ENCODE peak calls at places on chromosomes 11 and 22, in ten cellular contexts. X is NCI-H1417; N is heart left ventricle; F is activated naive CD4-positive, alpha-beta T cell; S is astrocyte of the hippocampus; P is AML-193; U is CD4-positive, CD25-positive, alpha-beta regulatory T cell; I is nephron progenitor cell; V is mesendoderm; E is NCI-H460. Z is an unnamed sample.

GRCh38 chr22:41620646-41621098 is at the start of gene DESI1:
- DNase-seq in F (no peak), S (no peak), U (no peak), I (no peak), X (no peak), N (no peak), V (peak), P (no peak), E (no peak), Z (no peak)

GRCh38 chr11:128506999-128507591 is 80.3 kb downstream of the ETS1 start:
- DNase-seq in U (peak), X (no peak), F (no peak), E (peak), N (peak), P (no peak), S (peak), I (peak), V (peak), Z (peak)

GRCh38 chr22:38570841-38571364 is 920 bp upstream of the DMC1 start:
- DNase-seq in U (peak), F (no peak), N (peak), P (peak), E (no peak), I (peak), S (no peak), X (peak), V (no peak), Z (peak)

GRCh38 chr11:69489746-69490365 is 8.4 kb downstream of the LINC01488 start:
- DNase-seq in I (no peak), V (no peak), X (no peak), F (no peak), P (no peak), S (no peak), E (no peak), U (no peak), N (no peak), Z (no peak)

GRCh38 chr11:111969344-111969743 is 32.2 kb downstream of the DIXDC1 start:
- DNase-seq in P (no peak), F (no peak), E (no peak), U (no peak), V (no peak), N (no peak), X (no peak), S (no peak), I (no peak), Z (no peak)

GRCh38 chr11:67645521-67646457 is 4.7 kb downstream of the ACY3 start:
- DNase-seq in I (no peak), N (no peak), S (no peak), F (no peak), E (no peak), P (no peak), X (no peak), U (no peak), V (peak), Z (no peak)

GRCh38 chr11:73226297-73227006 is 8.4 kb downstream of the P2RY2 start:
- DNase-seq in P (no peak), V (no peak), E (no peak), F (no peak), S (no peak), X (no peak), U (no peak), I (peak), N (no peak), Z (no peak)

GRCh38 chr11:118263694-118264567 is at the start of gene MPZL2:
- DNase-seq in E (no peak), U (no peak), P (no peak), I (peak), X (no peak), F (no peak), N (peak), V (peak), S (no peak), Z (peak)

GRCh38 chr11:126480015-126480409 is 124.5 kb downstream of the ST3GAL4 start:
- DNase-seq in X (no peak), S (no peak), P (no peak), E (no peak), I (no peak), U (no peak), N (no peak), V (no peak), F (no peak), Z (no peak)

GRCh38 chr11:72436667-72437066 is 2.3 kb upstream of the CLPB start:
- DNase-seq in F (no peak), V (no peak), E (no peak), U (no peak), N (no peak), X (no peak), S (no peak), P (peak), I (no peak), Z (no peak)

GRCh38 chr22:20095521-20095920 is 15.5 kb downstream of the DGCR8 start:
- DNase-seq in U (no peak), E (no peak), I (no peak), N (no peak), X (no peak), P (no peak), S (no peak), V (no peak), F (no peak), Z (no peak)

GRCh38 chr11:45212566-45213315 is 66.3 kb downstream of the PRDM11 start:
- DNase-seq in P (no peak), X (no peak), U (no peak), N (no peak), I (peak), S (no peak), E (no peak), V (peak), F (no peak), Z (no peak)

GRCh38 chr11:97364047-97364446 is 974.2 kb downstream of the JRKL start:
- DNase-seq in I (no peak), N (no peak), E (no peak), X (no peak), V (no peak), P (no peak), S (peak), F (no peak), U (no peak), Z (no peak)

GRCh38 chr11:1931791-1932480 is 12.4 kb downstream of the TNNT3 start:
- DNase-seq in P (no peak), N (no peak), E (no peak), U (no peak), S (no peak), X (no peak), V (no peak), F (no peak), I (no peak), Z (no peak)

GRCh38 chr22:40006641-40007040 is 11.9 kb downstream of the FAM83F start:
- DNase-seq in V (no peak), S (no peak), F (no peak), E (no peak), X (no peak), I (no peak), P (no peak), N (no peak), U (no peak), Z (peak)

GRCh38 chr22:46914916-46915894 is 152.8 kb downstream of the TBC1D22A start:
- DNase-seq in U (no peak), S (no peak), E (no peak), F (no peak), N (no peak), I (no peak), X (peak), V (no peak), P (no peak), Z (no peak)

GRCh38 chr11:115126515-115127208 is 377.6 kb downstream of the CADM1 start:
- DNase-seq in E (no peak), N (no peak), S (no peak), F (no peak), P (no peak), V (no peak), I (no peak), X (no peak), U (no peak), Z (no peak)

GRCh38 chr22:27474112-27474571 is 327.4 kb downstream of the MN1 start:
- DNase-seq in V (no peak), U (no peak), S (peak), X (no peak), P (no peak), E (no peak), I (no peak), F (no peak), N (no peak), Z (no peak)

GRCh38 chr11:84780689-84781293 is 846.4 kb downstream of the DLG2 start:
- DNase-seq in X (peak), U (no peak), I (no peak), F (no peak), S (peak), P (peak), E (peak), V (peak), N (no peak), Z (no peak)

GRCh38 chr11:1200611-1201191 is 22.2 kb upstream of the MUC5B start:
- DNase-seq in E (no peak), I (no peak), X (no peak), F (no peak), P (no peak), V (no peak), N (no peak), U (no peak), S (no peak), Z (no peak)

GRCh38 chr22:23105919-23106853 is 35.6 kb downstream of the RSPH14 start:
- DNase-seq in X (no peak), V (no peak), P (no peak), S (no peak), E (no peak), N (no peak), I (no peak), F (no peak), U (no peak), Z (peak)

GRCh38 chr22:45948081-45948648 is 28.8 kb downstream of the WNT7B start:
- DNase-seq in E (no peak), F (no peak), P (no peak), X (no peak), I (no peak), U (no peak), N (no peak), V (no peak), S (no peak), Z (no peak)

GRCh38 chr11:47583844-47584243 is 2.6 kb upstream of the FAM180B start:
- DNase-seq in U (no peak), S (no peak), N (no peak), X (no peak), F (no peak), E (no peak), P (no peak), I (no peak), V (no peak), Z (no peak)

GRCh38 chr11:113649311-113649710 is 56.8 kb downstream of the TMPRSS5 start:
- DNase-seq in E (no peak), U (no peak), S (no peak), V (no peak), F (no peak), N (no peak), X (no peak), I (no peak), P (no peak), Z (no peak)

GRCh38 chr11:934437-934950 is 8.8 kb downstream of the AP2A2 start:
- DNase-seq in S (no peak), I (no peak), F (no peak), U (no peak), V (no peak), X (no peak), E (no peak), N (no peak), P (no peak), Z (no peak)

GRCh38 chr22:28992565-28993326 is 68.9 kb downstream of the C22orf31 start:
- DNase-seq in N (no peak), P (no peak), X (peak), F (no peak), E (no peak), S (no peak), V (no peak), U (no peak), I (no peak), Z (no peak)